ENCODE peak calls at places on chromosomes 6 and 20, in ten cellular contexts. K is effector memory CD4-positive, alpha-beta T cell; R is astrocyte of the cerebellum; M is AG09309; U is Peyer's patch; X is foreskin fibroblast; S is adrenal gland; C is cardiac muscle cell; Y is IMR-90; W is astrocyte of the spinal cord. L is an unnamed sample.
A peak's percentile ranks its signal among the peaks of the same experiment; 100 is the strongest.

GRCh38 chr20:33169176-33169794 is 1.3 kb downstream of the BPIFA2 start:
- DNase-seq in K (no peak), R (no peak), M (no peak), U (no peak), X (peak; percentile 8), S (no peak), C (no peak), Y (no peak), W (no peak), L (no peak)

GRCh38 chr20:3160418-3160817 is 753 bp upstream of the FASTKD5 start:
- DNase-seq in K (no peak), R (no peak), M (no peak), U (no peak), X (no peak), S (no peak), C (no peak), Y (no peak), W (no peak), L (no peak)

GRCh38 chr6:116111552-116112528 is 11.2 kb downstream of the NT5DC1 start:
- DNase-seq in K (no peak), R (no peak), M (no peak), U (peak; percentile 76), X (peak; percentile 65), S (no peak), C (peak; percentile 65), Y (peak; percentile 44), W (peak; percentile 39), L (no peak)

GRCh38 chr6:142014515-142014914 is 118.2 kb upstream of the GJE1 start:
- DNase-seq in K (no peak), R (peak; percentile 41), M (peak; percentile 82), U (no peak), X (peak; percentile 96), S (no peak), C (peak; percentile 75), Y (peak; percentile 93), W (peak; percentile 89), L (peak; percentile 75)

GRCh38 chr6:86459978-86460377 is 477.4 kb upstream of the HTR1E start:
- DNase-seq in K (no peak), R (no peak), M (no peak), U (no peak), X (no peak), S (no peak), C (no peak), Y (no peak), W (no peak), L (no peak)

GRCh38 chr6:161233986-161234620 is 39.8 kb downstream of the AGPAT4 start:
- DNase-seq in K (no peak), R (peak; percentile 89), M (peak; percentile 83), U (peak; percentile 68), X (peak; percentile 97), S (peak; percentile 85), C (peak; percentile 94), Y (peak; percentile 94), W (peak; percentile 93), L (peak; percentile 89)

GRCh38 chr20:37194616-37195015 is 15.3 kb upstream of the MROH8 start:
- DNase-seq in K (no peak), R (no peak), M (no peak), U (no peak), X (no peak), S (no peak), C (no peak), Y (no peak), W (no peak), L (no peak)

GRCh38 chr6:30830438-30830837 is 53.9 kb upstream of the DDR1 start:
- DNase-seq in K (no peak), R (no peak), M (no peak), U (peak; percentile 64), X (no peak), S (no peak), C (no peak), Y (no peak), W (no peak), L (no peak)

GRCh38 chr6:159044899-159045727 is at the start of gene TAGAP:
- DNase-seq in K (peak; percentile 84), R (no peak), M (no peak), U (peak; percentile 95), X (peak; percentile 55), S (peak; percentile 76), C (no peak), Y (peak; percentile 2), W (no peak), L (no peak)

GRCh38 chr20:43963872-43964791 is 49.5 kb downstream of the TOX2 start:
- DNase-seq in K (peak; percentile 31), R (no peak), M (no peak), U (peak; percentile 57), X (peak; percentile 67), S (no peak), C (peak; percentile 94), Y (peak; percentile 49), W (peak; percentile 72), L (peak; percentile 87)

GRCh38 chr6:82208914-82209313 is 38.6 kb downstream of the IBTK start:
- DNase-seq in K (no peak), R (no peak), M (no peak), U (no peak), X (peak; percentile 9), S (no peak), C (no peak), Y (no peak), W (no peak), L (no peak)

GRCh38 chr6:37321516-37321915 is 32.3 kb upstream of the RNF8 start:
- DNase-seq in K (no peak), R (no peak), M (no peak), U (no peak), X (no peak), S (no peak), C (no peak), Y (no peak), W (no peak), L (no peak)

GRCh38 chr6:44630125-44631028 is 242.9 kb downstream of the CDC5L start:
- DNase-seq in K (no peak), R (peak; percentile 74), M (no peak), U (peak; percentile 53), X (peak; percentile 73), S (peak; percentile 19), C (peak; percentile 86), Y (peak; percentile 51), W (peak; percentile 84), L (no peak)

DNA sequence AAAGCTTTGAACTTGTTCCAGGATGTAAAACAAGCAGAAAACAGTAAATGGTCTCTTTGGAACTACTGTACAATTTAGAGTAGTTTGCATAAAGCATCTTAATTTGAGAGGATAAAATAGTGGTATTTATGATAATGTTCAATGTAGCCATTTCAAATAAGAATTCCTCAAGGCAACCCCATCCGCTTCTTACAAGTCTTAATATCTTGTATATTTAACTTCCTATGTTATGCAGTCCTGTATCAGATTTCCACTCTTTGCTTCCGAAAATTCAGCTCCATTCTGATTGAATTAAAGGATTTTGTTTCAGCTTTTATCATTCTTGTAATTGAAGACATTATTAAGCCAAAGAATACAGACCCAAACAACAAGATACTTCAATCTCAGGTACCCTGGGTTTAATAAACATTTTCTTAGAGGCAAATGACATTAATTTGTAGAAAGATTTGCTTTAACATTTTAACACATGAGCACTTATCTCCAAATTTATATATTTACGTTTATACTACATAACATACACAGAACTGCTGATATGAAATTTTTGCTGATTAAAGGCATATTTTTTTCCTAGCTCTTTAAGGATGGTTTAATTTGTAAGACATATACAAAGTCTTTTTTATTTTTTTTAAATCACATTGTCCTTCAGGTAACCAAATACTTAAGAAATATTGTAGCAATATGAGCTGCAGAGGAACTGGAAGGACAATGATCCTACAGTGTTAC is 131.1 kb upstream of the BEND3 start:
- DNase-seq in K (no peak), R (no peak), M (no peak), U (no peak), X (no peak), S (no peak), C (no peak), Y (no peak), W (no peak), L (no peak)
- H3K4me3 ChIP-seq in K (no peak overlapping the region), R (no peak overlapping the region), M (no peak overlapping the region), U (no peak overlapping the region), X (no peak overlapping the region), S (no peak overlapping the region), C (no peak overlapping the region), Y (no peak overlapping the region), W (no peak overlapping the region), L (no peak overlapping the region)

DNA sequence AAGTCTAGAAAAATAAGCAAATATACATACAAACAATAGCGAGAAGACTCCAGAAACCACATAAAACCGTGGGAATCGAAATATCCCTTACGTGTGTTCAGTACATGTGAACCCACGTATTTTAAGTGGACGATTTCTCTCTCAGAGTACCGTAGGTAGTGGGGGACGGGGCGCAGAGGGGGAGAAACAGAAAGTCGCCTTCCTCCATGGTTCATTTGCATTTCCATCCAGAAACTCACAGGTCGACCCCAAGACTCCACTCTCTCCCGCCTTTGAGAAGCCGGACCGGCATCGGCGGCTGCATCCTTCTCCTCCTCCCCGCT is 538 bp upstream of the ENPP1 start:
- DNase-seq in K (no peak), R (no peak), M (no peak), U (no peak), X (no peak), S (no peak), C (no peak), Y (no peak), W (no peak), L (no peak)
- H3K4me3 ChIP-seq in K (peak overlapping the region; percentile 65), R (peak overlapping the region; percentile 63), M (peak overlapping the region; percentile 55), U (peak overlapping the region; percentile 47), X (peak overlapping the region; percentile 61), S (peak overlapping the region; percentile 37), C (peak overlapping the region; percentile 44), Y (peak overlapping the region; percentile 74), W (peak overlapping the region; percentile 63), L (peak overlapping the region; percentile 67)

DNA sequence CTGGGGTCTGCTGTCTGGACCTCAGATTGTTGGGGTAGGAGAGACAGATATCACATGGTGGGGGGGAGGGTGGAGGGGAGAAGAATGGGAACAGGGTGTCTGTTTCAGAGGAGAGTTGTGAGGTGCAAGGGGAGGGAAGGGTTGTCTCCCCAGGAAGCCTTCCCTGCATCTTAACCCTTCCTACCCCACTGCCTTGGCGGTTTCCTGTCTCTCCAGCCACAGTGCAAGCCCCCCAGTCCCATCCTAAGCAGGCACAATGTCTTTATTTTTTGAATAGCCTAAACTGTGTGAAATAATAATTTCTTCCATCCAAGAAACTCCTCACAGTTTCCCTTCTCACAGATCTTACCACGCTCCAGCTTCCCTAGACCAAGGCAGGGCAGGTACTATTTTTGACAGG is 3.5 kb downstream of the FOXP4 start:
- DNase-seq in K (no peak), R (no peak), M (no peak), U (no peak), X (no peak), S (no peak), C (no peak), Y (no peak), W (no peak), L (no peak)
- H3K4me3 ChIP-seq in K (no peak overlapping the region), R (no peak overlapping the region), M (no peak overlapping the region), U (no peak overlapping the region), X (no peak overlapping the region), S (no peak overlapping the region), C (no peak overlapping the region), Y (no peak overlapping the region), W (no peak overlapping the region), L (no peak overlapping the region)

GRCh38 chr6:132491303-132491702 is 21.6 kb downstream of the STX7 start:
- DNase-seq in K (no peak), R (peak; percentile 40), M (no peak), U (no peak), X (peak; percentile 79), S (peak; percentile 58), C (peak; percentile 70), Y (peak; percentile 52), W (peak; percentile 49), L (no peak)
- H3K4me3 ChIP-seq in K (no peak overlapping the region), R (no peak overlapping the region), M (no peak overlapping the region), U (no peak overlapping the region), X (no peak overlapping the region), S (no peak overlapping the region), C (no peak overlapping the region), Y (no peak overlapping the region), W (no peak overlapping the region), L (no peak overlapping the region)

L was measured in skeletal muscle cell.